ENCODE peak calls at places on chromosomes 7 and 10, in four cellular contexts. One of them, this sample, is unnamed.

GRCh38 chr7:38744746-38745145 is 113.6 kb upstream of the AMPH start:
- DNase-seq in neural progenitor cell: no peak
- DNase-seq in heart right ventricle: no peak
- DNase-seq in CD4-positive, CD25-positive, alpha-beta regulatory T cell: no peak
- DNase-seq in this sample: no peak

GRCh38 chr7:91263359-91264082 is 712 bp upstream of the FZD1 start:
- DNase-seq in neural progenitor cell: peak; percentile 76
- DNase-seq in heart right ventricle: peak; percentile 59
- DNase-seq in CD4-positive, CD25-positive, alpha-beta regulatory T cell: no peak
- DNase-seq in this sample: peak; percentile 34

GRCh38 chr10:10508241-10508640 is 509.4 kb upstream of the CELF2 start:
- DNase-seq in neural progenitor cell: peak; percentile 9
- DNase-seq in heart right ventricle: no peak
- DNase-seq in CD4-positive, CD25-positive, alpha-beta regulatory T cell: no peak
- DNase-seq in this sample: no peak

GRCh38 chr7:158828343-158829020 is 827 bp downstream of the ESYT2 start:
- DNase-seq in neural progenitor cell: peak; percentile 72
- DNase-seq in heart right ventricle: peak; percentile 66
- DNase-seq in CD4-positive, CD25-positive, alpha-beta regulatory T cell: peak; percentile 18
- DNase-seq in this sample: peak; percentile 51

GRCh38 chr7:98051118-98051744 is 55.4 kb upstream of the LMTK2 start:
- DNase-seq in neural progenitor cell: peak; percentile 71
- DNase-seq in heart right ventricle: no peak
- DNase-seq in CD4-positive, CD25-positive, alpha-beta regulatory T cell: peak; percentile 15
- DNase-seq in this sample: no peak

GRCh38 chr10:102647433-102648268 is 3.4 kb downstream of the TRIM8 start:
- DNase-seq in neural progenitor cell: no peak
- DNase-seq in heart right ventricle: no peak
- DNase-seq in CD4-positive, CD25-positive, alpha-beta regulatory T cell: no peak
- DNase-seq in this sample: no peak

GRCh38 chr7:155258233-155258575 is 39.5 kb upstream of the INSIG1 start:
- DNase-seq in neural progenitor cell: no peak
- DNase-seq in heart right ventricle: no peak
- DNase-seq in CD4-positive, CD25-positive, alpha-beta regulatory T cell: no peak
- DNase-seq in this sample: no peak

GRCh38 chr10:116704926-116705325 is 37.4 kb downstream of the HSPA12A start:
- DNase-seq in neural progenitor cell: no peak
- DNase-seq in heart right ventricle: no peak
- DNase-seq in CD4-positive, CD25-positive, alpha-beta regulatory T cell: no peak
- DNase-seq in this sample: peak; percentile 78

GRCh38 chr7:150379590-150380379 is 655 bp downstream of the ZNF775 start:
- DNase-seq in neural progenitor cell: peak; percentile 32
- DNase-seq in heart right ventricle: no peak
- DNase-seq in CD4-positive, CD25-positive, alpha-beta regulatory T cell: no peak
- DNase-seq in this sample: no peak

GRCh38 chr7:98640375-98640774 is 23.3 kb downstream of the NPTX2 start:
- DNase-seq in neural progenitor cell: no peak
- DNase-seq in heart right ventricle: no peak
- DNase-seq in CD4-positive, CD25-positive, alpha-beta regulatory T cell: no peak
- DNase-seq in this sample: no peak

GRCh38 chr10:125538947-125539649 is 143.9 kb downstream of the TEX36 start:
- DNase-seq in neural progenitor cell: no peak
- DNase-seq in heart right ventricle: no peak
- DNase-seq in CD4-positive, CD25-positive, alpha-beta regulatory T cell: no peak
- DNase-seq in this sample: no peak

GRCh38 chr7:22885824-22886255 is 63.2 kb upstream of the TOMM7 start:
- DNase-seq in neural progenitor cell: no peak
- DNase-seq in heart right ventricle: no peak
- DNase-seq in CD4-positive, CD25-positive, alpha-beta regulatory T cell: no peak
- DNase-seq in this sample: no peak

GRCh38 chr10:132750936-132751335 is 35.0 kb downstream of the NKX6-2 start:
- DNase-seq in neural progenitor cell: no peak
- DNase-seq in heart right ventricle: no peak
- DNase-seq in CD4-positive, CD25-positive, alpha-beta regulatory T cell: no peak
- DNase-seq in this sample: no peak

GRCh38 chr7:43119371-43120069 is 7.1 kb downstream of the HECW1 start:
- DNase-seq in neural progenitor cell: no peak
- DNase-seq in heart right ventricle: no peak
- DNase-seq in CD4-positive, CD25-positive, alpha-beta regulatory T cell: no peak
- DNase-seq in this sample: no peak

GRCh38 chr10:97136744-97137143 is 49.0 kb downstream of the SLIT1 start:
- DNase-seq in neural progenitor cell: no peak
- DNase-seq in heart right ventricle: no peak
- DNase-seq in CD4-positive, CD25-positive, alpha-beta regulatory T cell: no peak
- DNase-seq in this sample: no peak

GRCh38 chr10:124743188-124744046 is 761 bp downstream of the FAM53B start:
- DNase-seq in neural progenitor cell: peak; percentile 63
- DNase-seq in heart right ventricle: peak; percentile 60
- DNase-seq in CD4-positive, CD25-positive, alpha-beta regulatory T cell: no peak
- DNase-seq in this sample: peak; percentile 42

GRCh38 chr7:1706381-1706720 is 36.3 kb downstream of the ELFN1 start:
- DNase-seq in neural progenitor cell: no peak
- DNase-seq in heart right ventricle: no peak
- DNase-seq in CD4-positive, CD25-positive, alpha-beta regulatory T cell: no peak
- DNase-seq in this sample: no peak

GRCh38 chr10:30858499-30858898 is 173.2 kb downstream of the ZNF438 start:
- DNase-seq in neural progenitor cell: no peak
- DNase-seq in heart right ventricle: no peak
- DNase-seq in CD4-positive, CD25-positive, alpha-beta regulatory T cell: no peak
- DNase-seq in this sample: no peak

DNA sequence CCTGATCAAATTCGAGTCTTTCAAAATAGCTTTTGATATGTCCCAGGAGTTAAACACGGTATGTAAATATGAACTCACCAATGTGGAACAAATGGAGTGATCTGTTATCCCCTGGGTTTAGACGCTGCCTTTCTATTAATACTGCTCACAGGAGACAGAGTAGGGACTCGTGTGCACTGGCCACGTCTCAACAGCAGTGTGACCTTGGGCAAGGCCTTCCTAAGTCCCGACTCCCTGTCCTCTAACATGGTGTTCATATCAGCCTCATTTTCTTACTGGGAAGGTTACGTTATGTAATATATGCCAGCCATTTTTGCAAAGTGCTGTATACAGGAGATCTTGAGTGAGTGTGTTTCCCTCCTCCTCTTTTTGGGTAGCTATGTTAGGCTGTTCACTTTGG is 1.8 kb downstream of the WDR37 start:
- DNase-seq in neural progenitor cell: no peak
- DNase-seq in heart right ventricle: peak; percentile 36
- DNase-seq in CD4-positive, CD25-positive, alpha-beta regulatory T cell: no peak
- DNase-seq in this sample: no peak
- H3K4me1 ChIP-seq in neural progenitor cell: peaks cover 19% of the 10 kb centered on the region
- H3K4me1 ChIP-seq in heart right ventricle: peaks cover 79% of the 10 kb centered on the region
- H3K4me1 ChIP-seq in CD4-positive, CD25-positive, alpha-beta regulatory T cell: peaks cover 63% of the 10 kb centered on the region
- H3K4me1 ChIP-seq in this sample: peaks cover 27% of the 10 kb centered on the region

GRCh38 chr10:34513636-34514035 is 301.5 kb downstream of the PARD3 start:
- DNase-seq in neural progenitor cell: no peak
- DNase-seq in heart right ventricle: no peak
- DNase-seq in CD4-positive, CD25-positive, alpha-beta regulatory T cell: no peak
- DNase-seq in this sample: no peak

GRCh38 chr10:34520084-34520483 is 295.0 kb downstream of the PARD3 start:
- DNase-seq in neural progenitor cell: no peak
- DNase-seq in heart right ventricle: no peak
- DNase-seq in CD4-positive, CD25-positive, alpha-beta regulatory T cell: no peak
- DNase-seq in this sample: no peak

GRCh38 chr10:34514290-34514689 is 300.8 kb downstream of the PARD3 start:
- DNase-seq in neural progenitor cell: no peak
- DNase-seq in heart right ventricle: no peak
- DNase-seq in CD4-positive, CD25-positive, alpha-beta regulatory T cell: no peak
- DNase-seq in this sample: no peak
- H3K4me1 ChIP-seq in neural progenitor cell: no peaks in the 10 kb centered on the region
- H3K4me1 ChIP-seq in heart right ventricle: no peaks in the 10 kb centered on the region
- H3K4me1 ChIP-seq in CD4-positive, CD25-positive, alpha-beta regulatory T cell: no peaks in the 10 kb centered on the region
- H3K4me1 ChIP-seq in this sample: no peaks in the 10 kb centered on the region

GRCh38 chr7:27124096-27124978 is 6.2 kb downstream of the HOXA4 start:
- DNase-seq in neural progenitor cell: no peak
- DNase-seq in heart right ventricle: no peak
- DNase-seq in CD4-positive, CD25-positive, alpha-beta regulatory T cell: no peak
- DNase-seq in this sample: no peak
- H3K4me1 ChIP-seq in neural progenitor cell: no peaks in the 10 kb centered on the region
- H3K4me1 ChIP-seq in heart right ventricle: no peaks in the 10 kb centered on the region
- H3K4me1 ChIP-seq in CD4-positive, CD25-positive, alpha-beta regulatory T cell: no peaks in the 10 kb centered on the region
- H3K4me1 ChIP-seq in this sample: no peaks in the 10 kb centered on the region

GRCh38 chr10:77609781-77610272 is 27.8 kb downstream of the KCNMA1 start:
- DNase-seq in neural progenitor cell: no peak
- DNase-seq in heart right ventricle: no peak
- DNase-seq in CD4-positive, CD25-positive, alpha-beta regulatory T cell: no peak
- DNase-seq in this sample: no peak
- H3K4me1 ChIP-seq in neural progenitor cell: peaks cover 16% of the 10 kb centered on the region
- H3K4me1 ChIP-seq in heart right ventricle: no peaks in the 10 kb centered on the region
- H3K4me1 ChIP-seq in CD4-positive, CD25-positive, alpha-beta regulatory T cell: no peaks in the 10 kb centered on the region
- H3K4me1 ChIP-seq in this sample: no peaks in the 10 kb centered on the region

GRCh38 chr10:79435271-79436065 is 10.0 kb downstream of the ZCCHC24 start:
- DNase-seq in neural progenitor cell: peak; percentile 41
- DNase-seq in heart right ventricle: peak; percentile 61
- DNase-seq in CD4-positive, CD25-positive, alpha-beta regulatory T cell: no peak
- DNase-seq in this sample: no peak
- H3K4me1 ChIP-seq in neural progenitor cell: peaks cover 22% of the 10 kb centered on the region
- H3K4me1 ChIP-seq in heart right ventricle: peaks cover 99% of the 10 kb centered on the region
- H3K4me1 ChIP-seq in CD4-positive, CD25-positive, alpha-beta regulatory T cell: no peaks in the 10 kb centered on the region
- H3K4me1 ChIP-seq in this sample: no peaks in the 10 kb centered on the region

GRCh38 chr10:6082496-6083395 is 6.1 kb upstream of the RBM17 start:
- DNase-seq in neural progenitor cell: no peak
- DNase-seq in heart right ventricle: peak; percentile 45
- DNase-seq in CD4-positive, CD25-positive, alpha-beta regulatory T cell: no peak
- DNase-seq in this sample: no peak

GRCh38 chr10:6080417-6080973 is 8.3 kb upstream of the RBM17 start:
- DNase-seq in neural progenitor cell: no peak
- DNase-seq in heart right ventricle: no peak
- DNase-seq in CD4-positive, CD25-positive, alpha-beta regulatory T cell: no peak
- DNase-seq in this sample: no peak

GRCh38 chr10:6086375-6087233 is 2.2 kb upstream of the RBM17 start:
- DNase-seq in neural progenitor cell: peak; percentile 93
- DNase-seq in heart right ventricle: peak; percentile 89
- DNase-seq in CD4-positive, CD25-positive, alpha-beta regulatory T cell: peak; percentile 75
- DNase-seq in this sample: peak; percentile 90

GRCh38 chr10:6088721-6089333 is at the start of gene RBM17:
- DNase-seq in neural progenitor cell: peak; percentile 98
- DNase-seq in heart right ventricle: peak; percentile 96
- DNase-seq in CD4-positive, CD25-positive, alpha-beta regulatory T cell: peak; percentile 91
- DNase-seq in this sample: peak; percentile 98

DNA sequence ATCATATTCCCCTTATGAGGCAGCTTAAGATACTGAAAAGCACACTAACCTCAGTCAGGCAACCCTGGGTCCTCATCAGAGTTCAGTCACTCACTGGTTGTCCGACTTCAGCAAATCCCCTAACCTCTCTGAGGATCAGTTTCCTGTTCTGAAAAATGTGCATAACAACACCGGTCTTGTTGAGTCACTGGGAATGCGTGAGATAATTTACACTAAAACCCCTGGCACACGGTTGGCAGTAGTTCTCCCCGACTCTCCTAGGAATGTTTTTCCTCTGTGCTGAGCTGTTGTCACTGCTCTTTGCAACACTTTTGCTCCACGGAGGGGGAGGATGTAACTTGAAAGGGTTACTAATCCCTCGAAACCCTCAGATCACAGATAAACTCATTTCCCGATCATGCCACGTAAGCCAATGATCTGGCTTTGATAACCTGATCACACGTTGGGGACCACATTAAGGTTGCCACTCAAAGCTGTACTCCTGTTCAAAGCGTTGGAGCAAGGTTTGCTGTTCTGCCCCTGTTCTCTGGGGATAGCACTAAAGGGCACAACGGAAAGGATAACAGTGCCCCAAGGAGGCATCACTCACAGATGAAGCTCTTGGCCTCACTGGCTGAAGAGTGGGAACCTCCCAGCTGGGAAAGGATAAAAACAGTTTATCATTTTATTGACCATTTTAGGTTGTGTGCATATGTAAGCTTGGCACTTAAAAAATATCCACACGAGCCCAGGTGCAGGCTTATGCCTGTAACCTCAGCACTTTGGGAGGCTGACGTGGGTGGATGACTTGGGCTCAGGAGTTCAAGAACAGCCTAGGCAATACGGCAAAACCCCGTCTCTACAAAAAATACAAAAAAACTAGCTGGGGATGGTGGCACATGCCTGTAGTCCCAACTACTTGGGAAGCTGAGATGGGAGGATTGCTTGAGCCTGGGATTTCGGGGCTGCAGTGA is 5.0 kb upstream of the RBM17 start:
- DNase-seq in neural progenitor cell: no peak
- DNase-seq in heart right ventricle: no peak
- DNase-seq in CD4-positive, CD25-positive, alpha-beta regulatory T cell: peak; percentile 35
- DNase-seq in this sample: no peak
- H3K4me1 ChIP-seq in neural progenitor cell: no peaks in the 10 kb centered on the region
- H3K4me1 ChIP-seq in heart right ventricle: peaks cover 41% of the 10 kb centered on the region
- H3K4me1 ChIP-seq in CD4-positive, CD25-positive, alpha-beta regulatory T cell: peaks cover 73% of the 10 kb centered on the region
- H3K4me1 ChIP-seq in this sample: no peaks in the 10 kb centered on the region

GRCh38 chr7:11593322-11593721 is 238.7 kb downstream of the THSD7A start:
- DNase-seq in neural progenitor cell: no peak
- DNase-seq in heart right ventricle: no peak
- DNase-seq in CD4-positive, CD25-positive, alpha-beta regulatory T cell: no peak
- DNase-seq in this sample: no peak
- H3K4me1 ChIP-seq in neural progenitor cell: no peaks in the 10 kb centered on the region
- H3K4me1 ChIP-seq in heart right ventricle: peaks cover 9% of the 10 kb centered on the region
- H3K4me1 ChIP-seq in CD4-positive, CD25-positive, alpha-beta regulatory T cell: no peaks in the 10 kb centered on the region
- H3K4me1 ChIP-seq in this sample: peaks cover 6% of the 10 kb centered on the region

GRCh38 chr10:99873846-99874245 is 91.4 kb downstream of the ABCC2 start:
- DNase-seq in neural progenitor cell: no peak
- DNase-seq in heart right ventricle: no peak
- DNase-seq in CD4-positive, CD25-positive, alpha-beta regulatory T cell: no peak
- DNase-seq in this sample: no peak
- H3K4me1 ChIP-seq in neural progenitor cell: no peaks in the 10 kb centered on the region
- H3K4me1 ChIP-seq in heart right ventricle: peaks cover 7% of the 10 kb centered on the region
- H3K4me1 ChIP-seq in CD4-positive, CD25-positive, alpha-beta regulatory T cell: peaks cover 17% of the 10 kb centered on the region
- H3K4me1 ChIP-seq in this sample: no peaks in the 10 kb centered on the region